ENCODE peak calls at places on chromosomes 6 and 20, in six cellular contexts. N is body of pancreas, V is ovary, I is Peyer's patch, E is A549, X is tibial nerve. W is an unnamed sample. For H3K4me1, the result is how much of the 10 kb centered on the place peaks cover.

GRCh38 chr6:117072134-117072533 is 193.2 kb upstream of the VGLL2 start:
- DNase-seq in E (no peak), V (no peak), I (no peak), X (no peak), N (peak), W (no peak)

GRCh38 chr6:166644631-166645030 is 17.6 kb upstream of the RPS6KA2 start:
- DNase-seq in N (no peak), E (no peak), V (no peak), X (no peak), I (no peak), W (no peak)

GRCh38 chr6:142463988-142464387 is 162.2 kb downstream of the ADGRG6 start:
- DNase-seq in N (no peak), E (no peak), V (no peak), I (no peak), X (no peak), W (no peak)

GRCh38 chr20:33554914-33555420 is 65.1 kb downstream of the CBFA2T2 start:
- DNase-seq in N (peak), E (peak), V (no peak), I (no peak), X (no peak), W (no peak)

GRCh38 chr20:5714261-5715041 is 35.8 kb upstream of the SHLD1 start:
- DNase-seq in V (no peak), E (no peak), N (no peak), X (no peak), I (no peak), W (no peak)

GRCh38 chr6:28648035-28648877 is 122.6 kb downstream of the GPX5 start:
- DNase-seq in N (peak), E (peak), V (peak), I (no peak), X (no peak), W (peak)

GRCh38 chr6:160174681-160175080 is 53.1 kb downstream of the SLC22A1 start:
- DNase-seq in I (no peak), X (no peak), V (no peak), E (no peak), N (no peak), W (no peak)

GRCh38 chr6:27178001-27178730 is 69.3 kb upstream of the PRSS16 start:
- DNase-seq in I (no peak), X (peak), E (peak), N (peak), V (peak), W (peak)

GRCh38 chr20:52207020-52207810 is 15.6 kb upstream of the ZFP64 start:
- DNase-seq in I (no peak), N (no peak), E (no peak), X (no peak), V (no peak), W (no peak)

GRCh38 chr6:15682965-15683822 is 20.4 kb upstream of the DTNBP1 start:
- DNase-seq in V (no peak), X (no peak), I (no peak), N (no peak), E (no peak), W (no peak)

GRCh38 chr6:90294989-90295853 is 1.4 kb downstream of the BACH2 start:
- DNase-seq in N (peak), V (peak), E (no peak), I (peak), X (no peak), W (peak)

GRCh38 chr6:113697642-113698410 is 159.3 kb upstream of the MARCKS start:
- DNase-seq in X (no peak), E (no peak), I (no peak), V (no peak), N (no peak), W (no peak)

GRCh38 chr6:11277275-11278206 is 45.1 kb upstream of the NEDD9 start:
- DNase-seq in X (no peak), I (no peak), E (peak), V (peak), N (no peak), W (no peak)

GRCh38 chr20:13552061-13552460 is 86.7 kb downstream of the TASP1 start:
- DNase-seq in N (no peak), V (no peak), I (no peak), E (peak), X (no peak), W (no peak)

GRCh38 chr20:2179233-2179580 is 77.6 kb downstream of the STK35 start:
- DNase-seq in V (no peak), I (no peak), X (no peak), E (no peak), N (no peak), W (no peak)

GRCh38 chr6:108944707-108945685 is 96.8 kb downstream of the ARMC2 start:
- DNase-seq in X (no peak), N (peak), E (no peak), I (no peak), V (peak), W (no peak)

GRCh38 chr6:158869604-158870417 is 50.6 kb upstream of the EZR start:
- DNase-seq in E (peak), I (peak), X (peak), V (peak), N (peak), W (peak)
- TF ChIP-seq POLR2A in E (peak), I (peak), X (peak), V (peak), N (peak), W (no peak)

GRCh38 chr20:61756446-61756845 is 309.2 kb downstream of the TAF4 start:
- DNase-seq in X (no peak), N (no peak), E (no peak), V (no peak), I (peak), W (no peak)
- H3K27ac ChIP-seq in X (no peak), N (no peak), E (no peak), V (no peak), I (no peak), W (no peak)

GRCh38 chr20:50518270-50518721 is 8.1 kb downstream of the PTPN1 start:
- DNase-seq in N (no peak), V (no peak), E (no peak), I (no peak), X (no peak), W (no peak)
- H3K4me1 ChIP-seq in N (under half), V (under half), E (under half), I (half or more), X (under half), W (under half)

GRCh38 chr6:163413345-163414116 is 987 bp upstream of the QKI start:
- DNase-seq in I (peak), X (peak), N (peak), E (peak), V (peak), W (peak)

GRCh38 chr6:163415176-163415619 is 680 bp downstream of the QKI start:
- DNase-seq in I (peak), E (no peak), N (no peak), V (peak), X (no peak), W (peak)

GRCh38 chr6:163414117-163414366 is 476 bp upstream of the QKI start:
- DNase-seq in I (no peak), X (no peak), N (no peak), E (no peak), V (no peak), W (no peak)

GRCh38 chr6:163415620-163416379 is 1.3 kb downstream of the QKI start:
- DNase-seq in V (peak), X (no peak), I (no peak), N (peak), E (peak), W (peak)

GRCh38 chr6:163414367-163415175 is at the start of gene QKI:
- DNase-seq in X (peak), V (peak), N (peak), I (peak), E (no peak), W (peak)
- TF ChIP-seq POLR2A in X (peak), V (peak), N (peak), I (peak), E (peak), W (peak)

DNA sequence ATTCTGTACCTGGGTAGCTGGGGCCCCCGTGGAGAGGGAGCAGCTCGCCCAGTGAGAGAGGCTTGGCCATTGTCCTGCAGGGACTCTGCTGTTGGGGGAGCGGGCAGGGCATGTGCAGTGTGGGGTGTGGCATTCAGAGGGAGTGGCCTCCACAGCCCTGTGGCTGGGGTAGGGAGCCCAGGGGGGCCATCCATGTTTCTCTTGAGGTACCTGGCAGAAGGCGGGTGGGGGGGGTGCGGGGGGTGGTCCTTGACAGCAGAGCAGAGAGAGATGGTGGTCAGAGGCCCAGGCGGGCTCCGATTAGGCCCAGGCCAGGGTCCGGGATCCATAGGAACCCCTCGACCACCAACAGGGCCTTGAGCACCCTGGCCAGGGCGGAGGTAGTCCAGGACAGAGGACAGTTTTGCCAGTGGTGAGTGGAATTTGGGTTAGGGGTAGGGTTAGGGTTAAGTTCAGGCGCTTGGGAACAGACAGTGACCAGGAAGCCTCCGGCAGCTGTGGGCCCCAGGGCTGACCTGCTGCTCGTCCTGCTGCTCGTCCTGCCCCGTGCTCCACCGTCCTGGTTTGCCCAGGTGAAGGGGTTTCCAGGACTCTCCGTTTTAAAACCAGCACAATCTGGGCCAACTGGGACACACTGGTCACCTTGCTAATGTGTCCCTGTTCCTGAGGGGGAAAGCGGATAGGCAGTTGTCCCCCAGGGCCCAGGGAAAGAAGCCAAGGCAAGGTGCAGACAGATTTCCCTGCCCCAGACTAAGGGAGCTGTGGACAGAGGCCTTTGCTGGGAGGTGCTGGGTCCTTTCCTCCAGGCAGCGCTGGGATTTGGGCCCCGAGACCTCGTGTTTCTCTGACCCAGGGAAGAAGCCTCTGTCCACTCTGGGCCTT is 24.8 kb upstream of the MYT1 start:
- DNase-seq in I (no peak), E (no peak), X (no peak), V (no peak), N (no peak), W (no peak)
- H3K27ac ChIP-seq in I (no peak), E (no peak), X (no peak), V (no peak), N (no peak), W (no peak)

DNA sequence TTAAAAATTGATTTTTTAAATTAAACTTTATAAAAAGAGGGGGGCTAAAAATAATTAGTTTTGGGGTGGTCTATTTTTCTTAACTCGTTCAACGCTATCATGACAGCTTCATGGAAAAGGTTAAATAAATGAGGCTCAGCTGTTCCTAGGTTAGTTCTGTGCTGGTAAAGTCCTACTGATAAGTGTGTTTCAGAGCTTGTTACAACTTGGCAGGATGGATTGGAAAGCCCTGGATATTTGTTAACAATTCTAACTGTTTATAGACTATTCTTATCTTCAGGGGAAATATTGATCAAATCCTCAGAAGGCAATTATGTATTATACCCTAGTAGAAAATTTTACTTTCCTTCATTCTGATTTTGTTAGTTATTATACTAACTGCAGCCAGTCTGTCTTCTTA is 50.4 kb downstream of the IL22RA2 start:
- DNase-seq in N (no peak), V (no peak), I (no peak), E (no peak), X (no peak), W (no peak)
- H3K4me1 ChIP-seq in N (under half), V (under half), I (under half), E (under half), X (under half), W (under half)

DNA sequence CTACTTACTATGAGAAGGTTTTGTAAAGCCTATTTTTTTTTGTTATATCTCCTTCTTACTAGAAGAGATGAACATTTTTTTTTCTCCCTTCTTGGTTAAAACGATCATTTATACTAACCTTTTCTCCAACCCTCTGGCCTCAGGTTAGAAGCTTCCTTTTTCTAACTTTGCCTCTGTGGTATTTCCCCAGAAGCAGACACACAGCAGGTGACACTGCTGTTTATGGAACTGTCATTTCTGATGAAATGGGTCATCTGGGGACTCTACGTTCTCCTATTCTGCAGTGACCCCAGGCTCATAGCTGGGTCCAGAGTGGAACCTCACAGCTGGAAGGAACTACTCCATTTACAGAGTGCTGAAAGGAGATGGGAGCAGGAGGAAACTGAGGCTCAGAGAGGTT is 746.3 kb upstream of the CHD6 start:
- DNase-seq in E (no peak), V (no peak), N (no peak), X (no peak), I (no peak), W (no peak)
- TF ChIP-seq POLR2A in E (no peak), V (no peak), N (no peak), X (no peak), I (no peak), W (no peak)

DNA sequence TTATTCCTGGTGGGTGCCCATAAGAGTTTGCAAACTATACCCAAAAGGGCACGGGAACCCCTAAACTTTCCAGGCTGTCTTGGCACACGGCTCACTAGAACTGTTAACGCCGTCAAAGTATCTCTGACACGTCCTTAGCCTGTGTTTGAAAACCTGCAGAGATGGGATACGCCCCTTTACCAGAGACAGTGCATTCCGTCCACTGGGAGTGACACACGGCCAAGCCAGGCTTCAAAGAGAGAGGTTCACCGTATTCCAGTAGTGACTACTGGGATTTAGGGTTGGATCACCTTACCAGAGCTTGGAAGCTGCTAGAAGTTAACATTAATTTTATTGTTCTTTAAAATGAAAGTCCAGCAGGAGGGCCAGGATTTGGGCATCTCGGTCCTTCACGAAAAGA is 94.9 kb downstream of the THBS2 start:
- DNase-seq in V (peak), E (no peak), N (no peak), I (no peak), X (no peak), W (no peak)
- H3K27ac ChIP-seq in V (peak), E (no peak), N (no peak), I (no peak), X (no peak), W (no peak)